ENCODE peak calls at places on chromosomes 5 and 9, in ten cellular contexts. Z is GM06990, F is AG04450, N is NB4, L is GM12865, T is lower leg skin, P is stomach, A is keratinocyte, J is MM.1S, E is fibroblast of mammary gland. K is an unnamed sample.

GRCh38 chr5:137466888-137467287 is 32.2 kb downstream of the SPOCK1 start:
- DNase-seq in T (no peak), F (no peak), L (no peak), J (no peak), E (peak; percentile 69), N (no peak), P (no peak), Z (no peak), A (no peak), K (peak; percentile 51)

GRCh38 chr9:95193067-95193466 is 124.4 kb downstream of the FANCC start:
- DNase-seq in T (no peak), A (no peak), E (no peak), F (no peak), P (no peak), J (no peak), L (no peak), N (peak; percentile 6), Z (no peak), K (no peak)

GRCh38 chr5:165086424-165086823 is 1581.0 kb downstream of the MAT2B start:
- DNase-seq in F (no peak), L (no peak), J (no peak), N (no peak), P (no peak), A (no peak), Z (no peak), T (no peak), E (no peak), K (no peak)

GRCh38 chr5:2009986-2010914 is 127.5 kb upstream of the IRX4 start:
- DNase-seq in F (no peak), T (peak; percentile 70), N (no peak), E (no peak), Z (no peak), A (no peak), L (no peak), J (no peak), P (no peak), K (no peak)

GRCh38 chr5:157761690-157762611 is 18.4 kb downstream of the LSM11 start:
- DNase-seq in N (peak; percentile 64), F (no peak), T (no peak), A (no peak), J (peak; percentile 66), E (peak; percentile 77), Z (no peak), P (no peak), L (peak; percentile 68), K (peak; percentile 83)

GRCh38 chr9:24879591-24879990 is 333.9 kb upstream of the IZUMO3 start:
- DNase-seq in F (no peak), P (no peak), E (no peak), T (no peak), L (no peak), A (no peak), N (no peak), J (no peak), Z (no peak), K (no peak)

GRCh38 chr9:13266172-13266571 is 13.3 kb downstream of the MPDZ start:
- DNase-seq in N (no peak), T (no peak), L (no peak), E (peak; percentile 84), F (no peak), J (no peak), A (no peak), P (no peak), Z (no peak), K (peak; percentile 92)

GRCh38 chr5:110105692-110106091 is 416.0 kb downstream of the MAN2A1 start:
- DNase-seq in J (no peak), F (no peak), L (no peak), N (no peak), Z (no peak), E (peak; percentile 65), P (peak; percentile 28), T (no peak), A (no peak), K (peak; percentile 31)

GRCh38 chr5:77937015-77937908 is 161.1 kb upstream of the TBCA start:
- DNase-seq in E (no peak), N (peak; percentile 46), A (no peak), F (no peak), T (no peak), L (peak; percentile 77), Z (peak; percentile 55), P (no peak), J (peak; percentile 62), K (no peak)

GRCh38 chr5:17190799-17191391 is 26.5 kb upstream of the BASP1 start:
- DNase-seq in N (no peak), F (no peak), L (no peak), Z (no peak), E (no peak), J (no peak), T (no peak), P (no peak), A (no peak), K (no peak)

GRCh38 chr5:168015506-168015905 is 275.9 kb upstream of the WWC1 start:
- DNase-seq in N (no peak), F (no peak), T (no peak), E (peak; percentile 16), A (no peak), Z (no peak), L (no peak), J (no peak), P (no peak), K (peak; percentile 34)

GRCh38 chr9:122477346-122477745 is 380 bp downstream of the OR1J1 start:
- DNase-seq in L (no peak), J (peak; percentile 29), P (no peak), N (no peak), E (no peak), Z (no peak), T (no peak), F (no peak), A (no peak), K (no peak)

GRCh38 chr9:131587331-131587730 is 42.0 kb downstream of the PRRT1B start:
- DNase-seq in E (no peak), L (no peak), P (no peak), A (no peak), J (no peak), T (no peak), N (no peak), Z (no peak), F (no peak), K (no peak)

GRCh38 chr9:27117489-27118135 is 8.6 kb downstream of the TEK start:
- DNase-seq in E (peak; percentile 58), L (no peak), J (no peak), Z (no peak), T (peak; percentile 91), F (no peak), A (no peak), P (peak; percentile 70), N (no peak), K (peak; percentile 88)

GRCh38 chr5:81794246-81794645 is 43.3 kb upstream of the SSBP2 start:
- DNase-seq in P (no peak), T (no peak), L (no peak), Z (no peak), A (no peak), E (no peak), J (no peak), F (no peak), N (no peak), K (peak; percentile 36)

GRCh38 chr5:55569513-55569865 is 34.7 kb upstream of the PLPP1 start:
- DNase-seq in T (no peak), E (peak; percentile 61), F (no peak), A (no peak), P (no peak), N (no peak), J (no peak), L (no peak), Z (no peak), K (no peak)

GRCh38 chr5:80917596-80917995 is 42.6 kb upstream of the RASGRF2 start:
- DNase-seq in T (no peak), L (peak; percentile 4), F (no peak), N (no peak), A (no peak), Z (peak; percentile 5), J (no peak), E (no peak), P (no peak), K (no peak)

GRCh38 chr9:4225291-4226119 is 74.4 kb downstream of the GLIS3 start:
- DNase-seq in J (no peak), Z (no peak), F (peak; percentile 67), L (no peak), P (no peak), T (no peak), A (peak; percentile 42), N (peak; percentile 75), E (peak; percentile 92), K (peak; percentile 62)
- TF ChIP-seq CTCF in J (no peak), Z (peak; percentile 31), F (peak; percentile 45), L (no peak), P (no peak), T (no peak), A (no peak), N (peak; percentile 60), E (peak; percentile 33), K (no peak)

GRCh38 chr5:6818594-6819512 is 105.6 kb downstream of the TENT4A start:
- DNase-seq in T (no peak), L (no peak), Z (no peak), E (peak; percentile 4), P (no peak), N (no peak), J (no peak), F (no peak), A (no peak), K (no peak)

GRCh38 chr5:6812091-6812490 is 98.9 kb downstream of the TENT4A start:
- DNase-seq in P (no peak), F (no peak), T (peak; percentile 62), J (no peak), N (no peak), E (no peak), Z (no peak), A (no peak), L (no peak), K (no peak)

GRCh38 chr5:6812800-6813731 is 99.8 kb downstream of the TENT4A start:
- DNase-seq in P (peak; percentile 83), L (no peak), A (no peak), J (no peak), N (peak; percentile 20), T (peak; percentile 61), F (no peak), E (peak; percentile 40), Z (no peak), K (peak; percentile 77)

GRCh38 chr5:6810641-6811405 is 97.6 kb downstream of the TENT4A start:
- DNase-seq in E (no peak), F (no peak), N (no peak), T (peak; percentile 62), A (no peak), P (no peak), L (no peak), J (no peak), Z (no peak), K (no peak)

GRCh38 chr5:6814816-6815215 is 101.6 kb downstream of the TENT4A start:
- DNase-seq in A (no peak), T (peak; percentile 45), L (no peak), F (no peak), E (no peak), N (no peak), Z (no peak), P (no peak), J (no peak), K (no peak)
- H3K4me3 ChIP-seq in A (no peak overlapping the region), T (no peak overlapping the region), L (no peak overlapping the region), F (no peak overlapping the region), E (no peak overlapping the region), N (no peak overlapping the region), Z (no peak overlapping the region), P (no peak overlapping the region), J (no peak overlapping the region), K (no peak overlapping the region)

GRCh38 chr5:151517122-151517920 is 69.9 kb downstream of the SLC36A1 start:
- DNase-seq in T (no peak), N (no peak), A (no peak), L (no peak), P (no peak), E (no peak), F (no peak), J (no peak), Z (no peak), K (no peak)
- TF ChIP-seq CTCF in T (no peak), N (no peak), A (no peak), L (no peak), P (no peak), E (no peak), F (no peak), J (no peak), Z (no peak), K (no peak)

GRCh38 chr5:158875272-158875679 is 224.4 kb downstream of the EBF1 start:
- DNase-seq in A (no peak), F (no peak), N (no peak), Z (peak; percentile 46), P (no peak), T (no peak), J (peak; percentile 45), L (peak; percentile 59), E (peak; percentile 56), K (peak; percentile 20)
- H3K4me3 ChIP-seq in A (no peak overlapping the region), F (no peak overlapping the region), N (no peak overlapping the region), Z (no peak overlapping the region), P (no peak overlapping the region), T (no peak overlapping the region), J (no peak overlapping the region), L (peak overlapping the region; percentile 2), E (no peak overlapping the region), K (no peak overlapping the region)

K was measured in fibroblast of pulmonary artery.